ENCODE peak calls at places on chromosome 22, in four cellular contexts. X, S, C and K are unnamed samples.

GRCh38 chr22:48943567-48944432 is 883.9 kb downstream of the BRD1 start:
- DNase-seq in X (peak; percentile 55), S (no peak), C (peak; percentile 97), K (no peak)

GRCh38 chr22:42673898-42674390 is 24.8 kb upstream of the CYB5R3 start:
- DNase-seq in X (no peak), S (no peak), C (peak; percentile 44), K (peak; percentile 47)

GRCh38 chr22:47089796-47090460 is 327.5 kb downstream of the TBC1D22A start:
- DNase-seq in X (peak; percentile 56), S (no peak), C (no peak), K (no peak)

GRCh38 chr22:42680648-42681047 is 31.5 kb upstream of the CYB5R3 start:
- DNase-seq in X (peak; percentile 23), S (no peak), C (no peak), K (peak; percentile 82)

GRCh38 chr22:29555065-29555644 is 1.6 kb upstream of the THOC5 start:
- DNase-seq in X (no peak), S (no peak), C (no peak), K (no peak)

GRCh38 chr22:42261266-42261665 is 9.2 kb downstream of the TCF20 start:
- DNase-seq in X (no peak), S (no peak), C (no peak), K (no peak)

GRCh38 chr22:49011379-49011768 is 816.3 kb downstream of the BRD1 start:
- DNase-seq in X (no peak), S (no peak), C (no peak), K (no peak)

GRCh38 chr22:26134654-26135330 is 34.5 kb upstream of the SEZ6L start:
- DNase-seq in X (no peak), S (no peak), C (peak; percentile 3), K (no peak)

GRCh38 chr22:46581580-46582244 is 38.5 kb upstream of the GRAMD4 start:
- DNase-seq in X (no peak), S (no peak), C (no peak), K (no peak)

GRCh38 chr22:48520888-48521600 is 1306.6 kb downstream of the BRD1 start:
- DNase-seq in X (no peak), S (no peak), C (no peak), K (no peak)

GRCh38 chr22:40203568-40203967 is 25.8 kb downstream of the TNRC6B start:
- DNase-seq in X (no peak), S (no peak), C (no peak), K (no peak)

GRCh38 chr22:37069319-37069718 is 17.8 kb downstream of the KCTD17 start:
- DNase-seq in X (no peak), S (no peak), C (no peak), K (no peak)

GRCh38 chr22:30017824-30018223 is 62.4 kb upstream of the HORMAD2 start:
- DNase-seq in X (no peak), S (no peak), C (no peak), K (no peak)

GRCh38 chr22:37256075-37256726 is 12.1 kb upstream of the RAC2 start:
- DNase-seq in X (no peak), S (no peak), C (no peak), K (no peak)

GRCh38 chr22:48889887-48890692 is 937.6 kb downstream of the BRD1 start:
- DNase-seq in X (no peak), S (no peak), C (no peak), K (no peak)

GRCh38 chr22:50544746-50545253 is 899 bp upstream of the KLHDC7B start:
- DNase-seq in X (no peak), S (no peak), C (no peak), K (no peak)

GRCh38 chr22:30312053-30312452 is 14.7 kb downstream of the TBC1D10A start:
- DNase-seq in X (no peak), S (no peak), C (no peak), K (no peak)

GRCh38 chr22:50310209-50310722 is 2.8 kb upstream of the PLXNB2 start:
- DNase-seq in X (no peak), S (no peak), C (peak; percentile 69), K (no peak)

GRCh38 chr22:26168934-26169311 is 339 bp upstream of the SEZ6L start:
- DNase-seq in X (no peak), S (no peak), C (no peak), K (no peak)

GRCh38 chr22:33975841-33976240 is 55.6 kb upstream of the LARGE1 start:
- DNase-seq in X (no peak), S (no peak), C (no peak), K (no peak)

GRCh38 chr22:28873183-28873964 is 10.0 kb upstream of the ZNRF3 start:
- DNase-seq in X (peak; percentile 52), S (no peak), C (no peak), K (no peak)

GRCh38 chr22:30383061-30383460 is 4.2 kb downstream of the RNF215 start:
- DNase-seq in X (no peak), S (no peak), C (no peak), K (no peak)

GRCh38 chr22:46806789-46807188 is 44.3 kb downstream of the TBC1D22A start:
- DNase-seq in X (no peak), S (no peak), C (no peak), K (no peak)

GRCh38 chr22:49956914-49957825 is 3.4 kb upstream of the PIM3 start:
- DNase-seq in X (no peak), S (no peak), C (no peak), K (no peak)

GRCh38 chr22:49948116-49948515 is 12.5 kb upstream of the PIM3 start:
- DNase-seq in X (no peak), S (no peak), C (no peak), K (no peak)

GRCh38 chr22:24437091-24437490 is 9.7 kb downstream of the ADORA2A start:
- DNase-seq in X (no peak), S (no peak), C (no peak), K (no peak)

GRCh38 chr22:25908212-25908611 is 166.2 kb downstream of the MYO18B start:
- DNase-seq in X (no peak), S (no peak), C (no peak), K (no peak)

GRCh38 chr22:49303781-49304461 is 523.8 kb downstream of the BRD1 start:
- DNase-seq in X (no peak), S (no peak), C (no peak), K (no peak)

GRCh38 chr22:49533886-49534285 is 293.8 kb downstream of the BRD1 start:
- DNase-seq in X (no peak), S (no peak), C (no peak), K (no peak)

GRCh38 chr22:40076702-40077645 is 82.2 kb downstream of the FAM83F start:
- DNase-seq in X (no peak), S (no peak), C (no peak), K (no peak)

GRCh38 chr22:30183861-30184278 is 62.7 kb downstream of the LIF start:
- DNase-seq in X (peak; percentile 43), S (no peak), C (no peak), K (no peak)

GRCh38 chr22:25174156-25174887 is 25.3 kb upstream of the CRYBB3 start:
- DNase-seq in X (no peak), S (no peak), C (no peak), K (no peak)

GRCh38 chr22:25101986-25102385 is 97.7 kb upstream of the CRYBB3 start:
- DNase-seq in X (no peak), S (no peak), C (no peak), K (no peak)

GRCh38 chr22:48004038-48004437 is 1241.6 kb downstream of the TBC1D22A start:
- DNase-seq in X (no peak), S (no peak), C (no peak), K (no peak)

GRCh38 chr22:24482586-24482985 is 12.5 kb upstream of the UPB1 start:
- DNase-seq in X (no peak), S (no peak), C (no peak), K (peak; percentile 67)

GRCh38 chr22:31328545-31328960 is 17.6 kb downstream of the PATZ1 start:
- DNase-seq in X (no peak), S (no peak), C (no peak), K (no peak)

GRCh38 chr22:50191041-50191740 is 5.5 kb downstream of the TRABD start:
- DNase-seq in X (no peak), S (peak; percentile 85), C (no peak), K (no peak)

GRCh38 chr22:39808087-39808486 is 85.5 kb downstream of the ENTHD1 start:
- DNase-seq in X (peak; percentile 22), S (no peak), C (peak; percentile 30), K (peak; percentile 28)

GRCh38 chr22:25067851-25068421 is 115.4 kb downstream of the KIAA1671 start:
- DNase-seq in X (no peak), S (no peak), C (no peak), K (no peak)

GRCh38 chr22:46381142-46381541 is 45.6 kb downstream of the TRMU start:
- DNase-seq in X (no peak), S (no peak), C (no peak), K (no peak)

GRCh38 chr22:20080776-20081654 is 974 bp downstream of the DGCR8 start:
- DNase-seq in X (peak; percentile 76), S (no peak), C (peak; percentile 43), K (peak; percentile 63)
- TF ChIP-seq MYC in X (no peak), S (no peak), C (peak; percentile 10), K (no peak)

DNA sequence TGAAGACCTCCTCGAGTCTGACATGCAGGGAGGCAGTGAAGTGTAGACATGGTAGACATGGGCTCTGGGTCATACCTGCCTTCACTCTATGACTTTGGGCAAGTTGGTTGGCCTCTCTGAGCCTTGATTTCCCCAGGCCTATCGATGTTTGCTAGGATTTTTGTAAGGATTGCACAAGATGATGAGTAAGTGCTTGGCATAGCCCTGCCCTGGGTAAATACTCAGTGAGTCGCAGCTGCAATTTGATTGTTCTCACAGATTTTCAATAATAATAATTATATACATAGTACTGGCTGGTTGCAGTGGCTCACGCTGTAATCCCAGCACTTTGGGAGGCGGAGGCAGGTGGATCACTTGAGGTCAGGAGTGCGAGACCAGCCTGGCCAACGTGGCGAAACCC is 18.1 kb downstream of the MCM5 start:
- DNase-seq in X (no peak), S (no peak), C (no peak), K (no peak)
- H3K27ac ChIP-seq in X (no peak overlapping the region), S (no peak overlapping the region), C (no peak overlapping the region), K (no peak overlapping the region)

GRCh38 chr22:45317551-45318167 is 7.9 kb downstream of the FAM118A start:
- DNase-seq in X (no peak), S (no peak), C (no peak), K (peak; percentile 91)

GRCh38 chr22:45318168-45318557 is 8.4 kb downstream of the FAM118A start:
- DNase-seq in X (peak; percentile 59), S (peak; percentile 68), C (no peak), K (peak; percentile 97)

GRCh38 chr22:45320326-45320976 is 10.7 kb downstream of the FAM118A start:
- DNase-seq in X (no peak), S (no peak), C (no peak), K (no peak)

GRCh38 chr22:45318558-45319318 is 9.0 kb downstream of the FAM118A start:
- DNase-seq in X (no peak), S (peak; percentile 46), C (no peak), K (peak; percentile 18)

GRCh38 chr22:45319319-45319675 is 9.6 kb downstream of the FAM118A start:
- DNase-seq in X (no peak), S (no peak), C (no peak), K (peak; percentile 29)
- TF ChIP-seq EZH2 in X (no peak), S (no peak), C (no peak), K (no peak)

GRCh38 chr22:27805841-27806240 is 4.3 kb upstream of the MN1 start:
- DNase-seq in X (no peak), S (no peak), C (no peak), K (no peak)

GRCh38 chr22:27802389-27803079 is 978 bp upstream of the MN1 start:
- DNase-seq in X (no peak), S (no peak), C (no peak), K (peak; percentile 35)

GRCh38 chr22:27801616-27802388 is at the start of gene MN1:
- DNase-seq in X (no peak), S (no peak), C (no peak), K (peak; percentile 68)

GRCh38 chr22:27804016-27804415 is 2.5 kb upstream of the MN1 start:
- DNase-seq in X (no peak), S (no peak), C (no peak), K (no peak)

GRCh38 chr22:27804683-27805297 is 3.2 kb upstream of the MN1 start:
- DNase-seq in X (peak; percentile 67), S (no peak), C (peak; percentile 44), K (peak; percentile 67)
- TF ChIP-seq MYC in X (no peak), S (no peak), C (no peak), K (no peak)